ENCODE peak calls at places on chromosomes 4 and X, in seven cellular contexts. One of them, this sample, is unnamed.

GRCh38 chr4:18106620-18107019 is 85.1 kb upstream of the LCORL start:
- DNase-seq in lower leg skin: no peak
- DNase-seq in coronary artery: no peak
- DNase-seq in CD4-positive, CD25-positive, alpha-beta regulatory T cell: no peak
- DNase-seq in ovary: no peak
- DNase-seq in fibroblast of lung: no peak
- DNase-seq in IMR-90: no peak
- DNase-seq in this sample: no peak

GRCh38 chr4:182465979-182466378 is 222.8 kb downstream of the TENM3 start:
- DNase-seq in lower leg skin: no peak
- DNase-seq in coronary artery: no peak
- DNase-seq in CD4-positive, CD25-positive, alpha-beta regulatory T cell: no peak
- DNase-seq in ovary: no peak
- DNase-seq in fibroblast of lung: no peak
- DNase-seq in IMR-90: no peak
- DNase-seq in this sample: no peak

GRCh38 chr4:73067971-73068394 is 1.5 kb downstream of the COX18 start:
- DNase-seq in lower leg skin: no peak
- DNase-seq in coronary artery: no peak
- DNase-seq in CD4-positive, CD25-positive, alpha-beta regulatory T cell: no peak
- DNase-seq in ovary: no peak
- DNase-seq in fibroblast of lung: peak
- DNase-seq in IMR-90: peak
- DNase-seq in this sample: no peak

GRCh38 chrX:39667746-39668507 is 429.8 kb downstream of the BCOR start:
- DNase-seq in lower leg skin: no peak
- DNase-seq in coronary artery: no peak
- DNase-seq in CD4-positive, CD25-positive, alpha-beta regulatory T cell: no peak
- DNase-seq in ovary: no peak
- DNase-seq in fibroblast of lung: no peak
- DNase-seq in IMR-90: no peak
- DNase-seq in this sample: no peak

GRCh38 chr4:153573881-153574807 is 108.0 kb downstream of the TMEM131L start:
- DNase-seq in lower leg skin: peak
- DNase-seq in coronary artery: no peak
- DNase-seq in CD4-positive, CD25-positive, alpha-beta regulatory T cell: peak
- DNase-seq in ovary: peak
- DNase-seq in fibroblast of lung: peak
- DNase-seq in IMR-90: peak
- DNase-seq in this sample: peak

GRCh38 chr4:181959121-181959520 is 284.1 kb upstream of the TENM3 start:
- DNase-seq in lower leg skin: no peak
- DNase-seq in coronary artery: no peak
- DNase-seq in CD4-positive, CD25-positive, alpha-beta regulatory T cell: no peak
- DNase-seq in ovary: no peak
- DNase-seq in fibroblast of lung: peak
- DNase-seq in IMR-90: peak
- DNase-seq in this sample: no peak

GRCh38 chrX:65607070-65607742 is 60.2 kb upstream of the MSN start:
- DNase-seq in lower leg skin: no peak
- DNase-seq in coronary artery: no peak
- DNase-seq in CD4-positive, CD25-positive, alpha-beta regulatory T cell: no peak
- DNase-seq in ovary: no peak
- DNase-seq in fibroblast of lung: peak
- DNase-seq in IMR-90: peak
- DNase-seq in this sample: no peak

GRCh38 chr4:180060159-180060889 is 2182.9 kb upstream of the TENM3 start:
- DNase-seq in lower leg skin: no peak
- DNase-seq in coronary artery: no peak
- DNase-seq in CD4-positive, CD25-positive, alpha-beta regulatory T cell: no peak
- DNase-seq in ovary: no peak
- DNase-seq in fibroblast of lung: peak
- DNase-seq in IMR-90: peak
- DNase-seq in this sample: no peak

GRCh38 chr4:10079256-10079655 is 37.3 kb downstream of the WDR1 start:
- DNase-seq in lower leg skin: no peak
- DNase-seq in coronary artery: peak
- DNase-seq in CD4-positive, CD25-positive, alpha-beta regulatory T cell: no peak
- DNase-seq in ovary: no peak
- DNase-seq in fibroblast of lung: no peak
- DNase-seq in IMR-90: no peak
- DNase-seq in this sample: peak

GRCh38 chr4:41977709-41978108 is 3.8 kb upstream of the DCAF4L1 start:
- DNase-seq in lower leg skin: no peak
- DNase-seq in coronary artery: no peak
- DNase-seq in CD4-positive, CD25-positive, alpha-beta regulatory T cell: no peak
- DNase-seq in ovary: no peak
- DNase-seq in fibroblast of lung: peak
- DNase-seq in IMR-90: peak
- DNase-seq in this sample: no peak

GRCh38 chr4:72505314-72505744 is 63.7 kb downstream of the ADAMTS3 start:
- DNase-seq in lower leg skin: no peak
- DNase-seq in coronary artery: no peak
- DNase-seq in CD4-positive, CD25-positive, alpha-beta regulatory T cell: no peak
- DNase-seq in ovary: no peak
- DNase-seq in fibroblast of lung: peak
- DNase-seq in IMR-90: peak
- DNase-seq in this sample: peak

GRCh38 chr4:149781150-149781549 is 34.5 kb downstream of the IQCM start:
- DNase-seq in lower leg skin: no peak
- DNase-seq in coronary artery: no peak
- DNase-seq in CD4-positive, CD25-positive, alpha-beta regulatory T cell: no peak
- DNase-seq in ovary: no peak
- DNase-seq in fibroblast of lung: peak
- DNase-seq in IMR-90: peak
- DNase-seq in this sample: no peak

GRCh38 chr4:40629401-40630334 is at the start of gene RBM47:
- DNase-seq in lower leg skin: peak
- DNase-seq in coronary artery: no peak
- DNase-seq in CD4-positive, CD25-positive, alpha-beta regulatory T cell: no peak
- DNase-seq in ovary: peak
- DNase-seq in fibroblast of lung: peak
- DNase-seq in IMR-90: peak
- DNase-seq in this sample: peak

GRCh38 chrX:100090931-100091330 is 319.1 kb downstream of the PCDH19 start:
- DNase-seq in lower leg skin: no peak
- DNase-seq in coronary artery: no peak
- DNase-seq in CD4-positive, CD25-positive, alpha-beta regulatory T cell: no peak
- DNase-seq in ovary: no peak
- DNase-seq in fibroblast of lung: peak
- DNase-seq in IMR-90: no peak
- DNase-seq in this sample: no peak

DNA sequence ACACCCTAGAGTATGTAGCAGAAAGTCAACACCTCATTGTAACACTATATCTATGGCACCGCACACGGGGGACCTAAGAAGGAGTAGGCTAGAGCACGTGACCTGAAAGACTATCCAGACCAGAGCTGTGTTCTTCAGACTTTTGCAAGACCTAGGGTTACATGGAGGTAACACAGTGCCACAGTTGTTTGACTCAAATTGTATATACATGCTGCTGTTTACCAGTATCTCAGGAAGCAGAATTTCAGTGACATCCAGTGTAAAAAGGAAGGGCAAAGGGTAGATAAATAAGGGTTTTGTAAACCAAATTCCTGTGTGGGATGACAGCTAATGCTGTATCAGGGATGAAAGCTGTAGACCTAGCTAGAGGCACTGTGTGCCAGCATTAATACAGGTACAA is 30.2 kb downstream of the PNMA6A start:
- DNase-seq in lower leg skin: no peak
- DNase-seq in coronary artery: no peak
- DNase-seq in CD4-positive, CD25-positive, alpha-beta regulatory T cell: no peak
- DNase-seq in ovary: no peak
- DNase-seq in fibroblast of lung: no peak
- DNase-seq in IMR-90: no peak
- DNase-seq in this sample: no peak
- H3K4me3 ChIP-seq in lower leg skin: no peak
- H3K4me3 ChIP-seq in coronary artery: no peak
- H3K4me3 ChIP-seq in CD4-positive, CD25-positive, alpha-beta regulatory T cell: no peak
- H3K4me3 ChIP-seq in ovary: no peak
- H3K4me3 ChIP-seq in fibroblast of lung: no peak
- H3K4me3 ChIP-seq in IMR-90: no peak
- H3K4me3 ChIP-seq in this sample: no peak

DNA sequence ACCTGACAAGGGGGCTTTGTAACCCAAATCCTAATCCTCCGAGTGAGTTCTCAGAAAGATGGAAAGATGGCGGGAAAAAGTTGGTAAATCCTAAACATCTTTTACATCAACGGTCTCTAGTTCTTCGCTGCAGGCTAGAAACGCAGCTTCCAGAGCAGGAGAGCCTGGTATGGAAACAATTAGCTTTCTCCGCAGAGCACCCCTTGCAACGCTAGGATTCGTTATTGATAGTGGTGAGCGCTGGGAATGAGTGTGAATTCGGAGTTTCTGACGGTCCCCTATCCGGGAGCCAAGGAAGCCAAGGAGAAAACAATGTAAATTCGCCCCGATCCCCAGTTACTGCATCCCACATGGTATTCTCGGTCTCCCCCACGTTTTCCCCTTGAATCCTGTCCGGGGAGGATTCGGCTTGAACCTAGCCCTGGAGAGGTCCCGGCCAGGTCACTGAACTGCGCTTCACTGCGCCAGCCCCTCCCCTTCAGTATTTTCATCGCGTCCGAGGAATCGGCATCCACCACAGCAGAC is 4.7 kb upstream of the NEUROG2 start:
- DNase-seq in lower leg skin: no peak
- DNase-seq in coronary artery: no peak
- DNase-seq in CD4-positive, CD25-positive, alpha-beta regulatory T cell: no peak
- DNase-seq in ovary: no peak
- DNase-seq in fibroblast of lung: no peak
- DNase-seq in IMR-90: no peak
- DNase-seq in this sample: no peak
- H3K4me3 ChIP-seq in lower leg skin: no peak
- H3K4me3 ChIP-seq in coronary artery: no peak
- H3K4me3 ChIP-seq in CD4-positive, CD25-positive, alpha-beta regulatory T cell: no peak
- H3K4me3 ChIP-seq in ovary: no peak
- H3K4me3 ChIP-seq in fibroblast of lung: no peak
- H3K4me3 ChIP-seq in IMR-90: no peak
- H3K4me3 ChIP-seq in this sample: no peak

GRCh38 chrX:11426712-11427081 is 133.5 kb downstream of the AMELX start:
- DNase-seq in lower leg skin: no peak
- DNase-seq in coronary artery: no peak
- DNase-seq in CD4-positive, CD25-positive, alpha-beta regulatory T cell: no peak
- DNase-seq in ovary: no peak
- DNase-seq in fibroblast of lung: no peak
- DNase-seq in IMR-90: no peak
- DNase-seq in this sample: no peak
- H3K4me3 ChIP-seq in lower leg skin: peak
- H3K4me3 ChIP-seq in coronary artery: peak
- H3K4me3 ChIP-seq in CD4-positive, CD25-positive, alpha-beta regulatory T cell: no peak
- H3K4me3 ChIP-seq in ovary: peak
- H3K4me3 ChIP-seq in fibroblast of lung: peak
- H3K4me3 ChIP-seq in IMR-90: peak
- H3K4me3 ChIP-seq in this sample: peak

GRCh38 chr4:6581566-6582121 is 6.7 kb downstream of the MAN2B2 start:
- DNase-seq in lower leg skin: no peak
- DNase-seq in coronary artery: no peak
- DNase-seq in CD4-positive, CD25-positive, alpha-beta regulatory T cell: no peak
- DNase-seq in ovary: no peak
- DNase-seq in fibroblast of lung: no peak
- DNase-seq in IMR-90: no peak
- DNase-seq in this sample: no peak

GRCh38 chr4:6586715-6587325 is 11.8 kb downstream of the MAN2B2 start:
- DNase-seq in lower leg skin: no peak
- DNase-seq in coronary artery: no peak
- DNase-seq in CD4-positive, CD25-positive, alpha-beta regulatory T cell: no peak
- DNase-seq in ovary: no peak
- DNase-seq in fibroblast of lung: no peak
- DNase-seq in IMR-90: no peak
- DNase-seq in this sample: no peak

GRCh38 chr4:6582889-6583504 is 8.0 kb downstream of the MAN2B2 start:
- DNase-seq in lower leg skin: no peak
- DNase-seq in coronary artery: no peak
- DNase-seq in CD4-positive, CD25-positive, alpha-beta regulatory T cell: no peak
- DNase-seq in ovary: no peak
- DNase-seq in fibroblast of lung: peak
- DNase-seq in IMR-90: peak
- DNase-seq in this sample: no peak

GRCh38 chr4:6580353-6580752 is 5.4 kb downstream of the MAN2B2 start:
- DNase-seq in lower leg skin: no peak
- DNase-seq in coronary artery: no peak
- DNase-seq in CD4-positive, CD25-positive, alpha-beta regulatory T cell: no peak
- DNase-seq in ovary: no peak
- DNase-seq in fibroblast of lung: no peak
- DNase-seq in IMR-90: no peak
- DNase-seq in this sample: no peak

GRCh38 chr4:6584865-6585264 is 9.9 kb downstream of the MAN2B2 start:
- DNase-seq in lower leg skin: no peak
- DNase-seq in coronary artery: no peak
- DNase-seq in CD4-positive, CD25-positive, alpha-beta regulatory T cell: no peak
- DNase-seq in ovary: no peak
- DNase-seq in fibroblast of lung: no peak
- DNase-seq in IMR-90: no peak
- DNase-seq in this sample: no peak
- H3K4me3 ChIP-seq in lower leg skin: no peak
- H3K4me3 ChIP-seq in coronary artery: no peak
- H3K4me3 ChIP-seq in CD4-positive, CD25-positive, alpha-beta regulatory T cell: no peak
- H3K4me3 ChIP-seq in ovary: no peak
- H3K4me3 ChIP-seq in fibroblast of lung: no peak
- H3K4me3 ChIP-seq in IMR-90: no peak
- H3K4me3 ChIP-seq in this sample: no peak

DNA sequence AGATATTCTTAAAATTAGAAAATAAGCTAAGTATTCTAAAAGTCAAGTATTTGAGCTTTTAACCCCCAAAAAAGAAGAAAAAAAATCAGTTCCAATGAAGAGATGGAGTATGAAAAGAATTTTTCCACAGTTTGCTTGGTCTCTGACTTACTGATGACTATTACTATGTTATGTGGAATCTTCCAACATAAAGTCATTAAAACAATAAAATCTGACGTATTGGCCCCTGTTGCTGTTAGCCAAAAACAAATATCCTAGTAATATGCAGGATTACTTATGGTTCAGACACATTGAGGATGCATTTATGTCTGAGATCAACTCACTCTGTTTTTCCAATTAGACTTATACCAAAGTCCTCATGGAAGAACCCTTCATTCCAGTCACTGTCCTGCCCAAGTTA is 517.2 kb upstream of the ADGRL3 start:
- DNase-seq in lower leg skin: no peak
- DNase-seq in coronary artery: no peak
- DNase-seq in CD4-positive, CD25-positive, alpha-beta regulatory T cell: no peak
- DNase-seq in ovary: no peak
- DNase-seq in fibroblast of lung: peak
- DNase-seq in IMR-90: peak
- DNase-seq in this sample: no peak
- H3K4me3 ChIP-seq in lower leg skin: no peak
- H3K4me3 ChIP-seq in coronary artery: no peak
- H3K4me3 ChIP-seq in CD4-positive, CD25-positive, alpha-beta regulatory T cell: no peak
- H3K4me3 ChIP-seq in ovary: no peak
- H3K4me3 ChIP-seq in fibroblast of lung: no peak
- H3K4me3 ChIP-seq in IMR-90: peak
- H3K4me3 ChIP-seq in this sample: no peak

GRCh38 chr4:75511841-75512240 is 2.4 kb downstream of the RCHY1 start:
- DNase-seq in lower leg skin: no peak
- DNase-seq in coronary artery: no peak
- DNase-seq in CD4-positive, CD25-positive, alpha-beta regulatory T cell: no peak
- DNase-seq in ovary: no peak
- DNase-seq in fibroblast of lung: no peak
- DNase-seq in IMR-90: no peak
- DNase-seq in this sample: no peak
- H3K4me3 ChIP-seq in lower leg skin: no peak
- H3K4me3 ChIP-seq in coronary artery: peak
- H3K4me3 ChIP-seq in CD4-positive, CD25-positive, alpha-beta regulatory T cell: peak
- H3K4me3 ChIP-seq in ovary: no peak
- H3K4me3 ChIP-seq in fibroblast of lung: peak
- H3K4me3 ChIP-seq in IMR-90: no peak
- H3K4me3 ChIP-seq in this sample: no peak

GRCh38 chrX:3345281-3346081 is 971 bp downstream of the MXRA5 start:
- DNase-seq in lower leg skin: peak
- DNase-seq in coronary artery: no peak
- DNase-seq in CD4-positive, CD25-positive, alpha-beta regulatory T cell: no peak
- DNase-seq in ovary: peak
- DNase-seq in fibroblast of lung: peak
- DNase-seq in IMR-90: no peak
- DNase-seq in this sample: peak
- H3K4me3 ChIP-seq in lower leg skin: no peak
- H3K4me3 ChIP-seq in coronary artery: peak
- H3K4me3 ChIP-seq in CD4-positive, CD25-positive, alpha-beta regulatory T cell: no peak
- H3K4me3 ChIP-seq in ovary: peak
- H3K4me3 ChIP-seq in fibroblast of lung: peak
- H3K4me3 ChIP-seq in IMR-90: peak
- H3K4me3 ChIP-seq in this sample: peak